ENCODE peak calls at places on chromosomes 11 and 22, in eight cellular contexts. N is iPS DF 6.9; P is heart right ventricle; D is cardiac muscle cell; R is naive thymus-derived CD4-positive, alpha-beta T cell; A is lung; G is IMR-90; X is Karpas-422. L is an unnamed sample.

GRCh38 chr11:74390697-74391096 is 7.5 kb downstream of the PGM2L1 start:
- DNase-seq in D (no peak), N (no peak), R (no peak), X (no peak), G (no peak), A (no peak), P (no peak), L (no peak)

GRCh38 chr11:94129505-94130335 is 1.1 kb downstream of the PANX1 start:
- DNase-seq in A (no peak), D (no peak), G (peak), P (no peak), X (peak), R (peak), N (no peak), L (no peak)

GRCh38 chr11:92131289-92131890 is 93.2 kb upstream of the FAT3 start:
- DNase-seq in R (no peak), X (no peak), D (no peak), G (no peak), N (no peak), P (no peak), A (no peak), L (no peak)

GRCh38 chr11:20005747-20006146 is 154.5 kb downstream of the DBX1 start:
- DNase-seq in N (no peak), G (no peak), X (no peak), D (no peak), P (no peak), A (no peak), R (no peak), L (no peak)

GRCh38 chr22:36415415-36416168 is 27.8 kb upstream of the MYH9 start:
- DNase-seq in G (no peak), X (no peak), P (no peak), A (no peak), N (no peak), R (no peak), D (no peak), L (no peak)

GRCh38 chr11:60334005-60334620 is 7.1 kb downstream of the MS4A6E start:
- DNase-seq in P (no peak), A (peak), G (peak), R (peak), X (peak), D (peak), N (peak), L (no peak)

GRCh38 chr11:45259607-45260006 is 26.5 kb downstream of the SYT13 start:
- DNase-seq in A (no peak), X (no peak), D (no peak), G (no peak), N (no peak), P (no peak), R (no peak), L (no peak)

GRCh38 chr22:27080191-27080590 is 422.8 kb downstream of the MIAT start:
- DNase-seq in G (no peak), D (no peak), A (no peak), R (no peak), X (no peak), N (no peak), P (no peak), L (no peak)

GRCh38 chr22:41746563-41747400 is 47.5 kb downstream of the MEI1 start:
- DNase-seq in A (peak), R (peak), D (peak), G (peak), N (peak), X (peak), P (peak), L (peak)

GRCh38 chr11:130215531-130216220 is 56.1 kb downstream of the ST14 start:
- DNase-seq in R (no peak), G (no peak), X (no peak), A (peak), P (no peak), N (no peak), D (peak), L (no peak)

GRCh38 chr22:38018938-38019827 is 34.8 kb upstream of the SOX10 start:
- DNase-seq in R (no peak), P (no peak), D (no peak), A (no peak), N (no peak), X (no peak), G (no peak), L (no peak)

GRCh38 chr22:38017272-38017920 is 33.0 kb upstream of the SOX10 start:
- DNase-seq in G (peak), P (peak), D (no peak), N (no peak), R (no peak), A (peak), X (no peak), L (peak)

GRCh38 chr22:38021201-38021600 is 36.0 kb upstream of the PICK1 start:
- DNase-seq in X (no peak), P (no peak), D (no peak), R (no peak), N (no peak), G (no peak), A (no peak), L (no peak)

GRCh38 chr22:38016182-38017078 is 32.1 kb upstream of the SOX10 start:
- DNase-seq in A (peak), G (peak), R (no peak), N (no peak), X (no peak), D (no peak), P (peak), L (peak)

DNA sequence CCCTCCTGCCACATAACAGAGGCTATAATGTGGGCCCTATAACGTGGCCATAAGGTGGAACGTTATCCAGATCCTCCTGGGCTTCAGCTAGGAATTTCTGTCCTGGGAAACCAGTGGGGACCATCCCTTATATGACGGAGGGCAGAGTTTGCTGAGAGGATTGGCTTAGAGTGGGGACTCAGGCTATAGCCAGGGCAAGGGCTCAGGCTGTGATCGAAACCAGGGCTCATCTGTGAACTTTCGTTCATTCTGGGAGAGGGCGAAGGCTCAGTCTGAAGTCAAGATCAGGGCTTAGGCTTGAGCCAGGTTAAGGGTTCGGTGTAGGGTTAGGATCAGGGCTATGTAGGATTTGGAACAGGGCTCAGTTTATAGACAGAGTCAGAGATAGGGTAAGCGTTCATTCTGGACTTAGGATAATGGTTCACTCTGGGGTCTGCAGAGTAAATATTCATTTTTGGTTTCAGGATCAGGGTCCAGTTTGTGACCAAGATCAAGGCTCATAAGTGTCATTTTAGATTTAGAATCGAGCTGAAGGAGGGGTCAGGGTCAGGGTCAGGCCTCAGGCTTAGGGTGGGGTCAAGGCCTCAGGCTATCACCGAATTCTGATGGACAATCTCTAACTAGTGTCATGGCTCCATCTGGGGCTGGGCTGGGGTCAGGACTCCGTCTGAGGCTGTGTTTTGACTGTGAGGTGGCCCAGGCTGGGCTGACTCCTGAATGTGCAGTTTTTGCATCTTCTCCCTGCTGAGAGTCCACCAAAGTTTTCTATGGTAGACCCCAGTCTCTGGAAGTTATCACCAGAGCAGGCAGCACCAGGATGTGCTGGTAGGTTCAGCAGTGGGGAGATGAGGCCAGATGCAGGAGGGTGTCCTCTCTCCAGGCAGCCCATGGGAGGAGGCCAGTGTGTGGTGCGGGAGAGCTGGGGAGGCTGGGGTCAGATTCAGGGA is 33.9 kb upstream of the SOX10 start:
- DNase-seq in A (no peak), X (no peak), R (no peak), N (no peak), D (no peak), G (no peak), P (no peak), L (no peak)
- H3K27ac ChIP-seq in A (peak), X (no peak), R (no peak), N (no peak), D (no peak), G (no peak), P (peak), L (peak)

DNA sequence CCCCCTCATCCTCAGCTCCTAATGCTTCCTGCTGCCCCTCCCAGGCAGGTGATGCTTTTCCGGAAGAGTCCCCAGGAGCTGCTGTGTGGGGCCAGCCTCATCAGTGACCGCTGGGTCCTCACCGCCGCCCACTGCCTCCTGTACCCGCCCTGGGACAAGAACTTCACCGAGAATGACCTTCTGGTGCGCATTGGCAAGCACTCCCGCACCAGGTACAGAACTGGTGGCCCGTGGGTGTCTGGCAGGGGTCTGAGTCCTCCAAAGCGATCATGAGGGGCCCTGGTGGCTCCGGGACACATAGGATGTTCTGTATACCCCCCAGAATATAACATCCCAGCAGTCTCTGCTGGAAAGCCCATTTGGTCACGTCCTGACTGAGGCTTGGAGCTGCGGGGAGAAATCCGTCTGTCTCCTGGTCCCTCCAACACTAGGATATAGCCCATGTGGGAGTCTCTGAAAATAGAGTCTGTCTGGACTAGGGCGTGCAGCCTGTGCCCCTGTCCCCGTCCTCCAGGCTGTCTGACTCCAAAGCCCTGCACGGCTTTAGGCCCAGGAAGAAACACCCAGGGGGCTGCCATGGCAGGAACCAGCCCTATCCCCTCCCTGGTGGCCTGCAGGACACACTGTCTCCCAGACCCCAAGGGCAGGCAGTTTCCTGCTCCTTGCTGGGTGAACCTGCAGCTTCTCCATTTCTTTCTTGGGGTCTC is 9.1 kb downstream of the F2 start:
- DNase-seq in G (no peak), P (no peak), A (no peak), X (no peak), N (no peak), D (no peak), R (no peak), L (no peak)
- H3K27ac ChIP-seq in G (no peak), P (no peak), A (no peak), X (no peak), N (no peak), D (no peak), R (no peak), L (no peak)

DNA sequence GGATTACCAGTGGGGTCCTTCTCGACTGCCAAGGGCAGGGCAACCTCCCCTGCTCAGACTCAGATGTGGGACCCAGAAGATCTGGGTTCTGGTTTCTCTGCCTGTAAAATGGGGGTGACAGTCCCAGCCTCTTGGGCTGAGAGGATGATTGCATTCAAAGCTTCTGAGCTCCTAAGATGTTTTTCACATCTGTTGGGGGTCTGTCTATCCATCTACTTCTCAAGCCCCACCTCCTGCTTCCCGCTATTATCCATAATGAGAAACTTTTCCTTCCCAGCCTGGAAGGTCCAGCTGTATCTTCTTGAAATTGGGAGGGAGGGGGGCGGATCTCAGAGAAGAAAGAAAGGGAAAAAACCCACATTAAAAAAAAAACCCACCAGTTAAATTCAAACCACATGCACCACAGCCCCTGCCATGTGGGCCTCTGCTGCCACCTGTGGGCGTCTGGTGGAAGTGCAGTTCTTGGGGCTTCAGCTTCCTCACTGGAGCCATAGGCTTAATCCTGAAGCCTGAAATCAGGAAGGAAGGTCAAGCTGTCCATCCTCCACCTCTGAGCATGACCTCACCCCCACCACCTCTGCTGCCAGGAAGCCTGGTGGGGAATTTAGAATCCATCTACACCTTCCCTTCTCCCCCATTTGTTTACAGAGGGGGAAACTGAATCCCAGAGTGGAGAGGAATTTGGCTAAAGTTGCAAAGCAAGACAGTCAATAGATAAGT is 27.3 kb downstream of the ARHGEF17 start:
- DNase-seq in G (peak), P (peak), R (peak), X (peak), D (peak), N (no peak), A (peak), L (peak)
- H3K27ac ChIP-seq in G (peak), P (peak), R (no peak), X (no peak), D (peak), N (no peak), A (peak), L (peak)

GRCh38 chr11:13923182-13923581 is 39.3 kb upstream of the SPON1 start:
- DNase-seq in X (no peak), R (no peak), P (no peak), N (no peak), G (no peak), D (no peak), A (no peak), L (no peak)
- H3K27ac ChIP-seq in X (no peak), R (peak), P (peak), N (no peak), G (no peak), D (no peak), A (no peak), L (no peak)

GRCh38 chr11:47060807-47061206 is 115.9 kb downstream of the ARFGAP2 start:
- DNase-seq in G (peak), X (no peak), D (no peak), R (no peak), A (no peak), N (no peak), P (no peak), L (no peak)
- H3K27ac ChIP-seq in G (no peak), X (peak), D (no peak), R (no peak), A (no peak), N (no peak), P (no peak), L (no peak)

GRCh38 chr11:120182790-120183491 is 27.9 kb upstream of the OAF start:
- DNase-seq in G (no peak), A (peak), D (peak), X (no peak), R (no peak), P (peak), N (no peak), L (no peak)
- H3K27ac ChIP-seq in G (no peak), A (no peak), D (no peak), X (no peak), R (no peak), P (peak), N (no peak), L (peak)

DNA sequence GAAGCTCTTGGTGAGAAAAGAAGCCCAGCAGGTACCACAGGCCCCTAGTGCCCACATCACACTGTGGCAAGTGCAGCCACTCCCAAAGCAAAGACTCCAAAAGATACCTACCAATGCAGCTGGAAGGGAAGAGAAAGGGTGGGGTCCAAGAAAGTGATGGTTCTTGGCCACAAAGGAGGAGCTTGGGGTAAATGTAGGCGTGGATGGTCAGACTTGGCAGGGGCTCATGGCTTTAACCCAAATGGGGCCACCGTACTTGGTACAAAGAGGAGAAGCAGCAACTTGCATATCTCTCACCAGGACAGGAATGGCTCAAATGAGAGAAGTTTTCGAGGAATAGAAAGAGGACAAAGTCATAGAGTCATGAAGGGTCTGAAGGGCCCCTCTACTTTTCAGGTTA is 4.8 kb downstream of the MAP3K11 start:
- DNase-seq in X (no peak), R (no peak), N (no peak), P (no peak), A (no peak), D (no peak), G (no peak), L (no peak)
- H3K27ac ChIP-seq in X (no peak), R (peak), N (no peak), P (peak), A (no peak), D (no peak), G (no peak), L (peak)

GRCh38 chr11:64863381-64864060 is 14.9 kb downstream of the EHD1 start:
- DNase-seq in A (no peak), N (no peak), P (peak), X (no peak), R (no peak), D (no peak), G (no peak), L (no peak)

GRCh38 chr11:64866173-64866491 is 12.3 kb downstream of the EHD1 start:
- DNase-seq in G (no peak), A (no peak), P (no peak), N (no peak), R (no peak), D (no peak), X (no peak), L (no peak)

GRCh38 chr11:64864473-64865285 is 13.7 kb downstream of the EHD1 start:
- DNase-seq in A (no peak), X (no peak), N (no peak), R (no peak), D (peak), G (peak), P (peak), L (no peak)

GRCh38 chr11:64864135-64864472 is 14.3 kb downstream of the EHD1 start:
- DNase-seq in G (no peak), R (no peak), A (no peak), X (no peak), D (no peak), N (no peak), P (no peak), L (no peak)

GRCh38 chr11:64865286-64866172 is 12.9 kb downstream of the EHD1 start:
- DNase-seq in N (no peak), R (no peak), A (no peak), X (peak), G (peak), P (no peak), D (no peak), L (no peak)
- H3K27ac ChIP-seq in N (no peak), R (peak), A (peak), X (peak), G (peak), P (peak), D (peak), L (peak)

L was measured in caudate nucleus.